ENCODE peak calls at places on chromosome 16, in six cellular contexts. M, H, P, C, L and V are unnamed samples. For H3K4me1 and H3K36me3, the result is how much of the 10 kb centered on the place peaks cover.

GRCh38 chr16:4261557-4262172 is 11.2 kb downstream of the TFAP4 start:
- DNase-seq in M (peak), H (peak), P (peak), C (no peak), L (peak), V (peak)

GRCh38 chr16:82033006-82033405 is 2.0 kb upstream of the HSD17B2 start:
- DNase-seq in M (no peak), H (no peak), P (no peak), C (peak), L (peak), V (peak)

GRCh38 chr16:11034005-11034404 is 89.6 kb downstream of the CLEC16A start:
- DNase-seq in M (peak), H (no peak), P (no peak), C (no peak), L (no peak), V (peak)

GRCh38 chr16:67936124-67936875 is at the start of gene PSMB10:
- DNase-seq in M (peak), H (peak), P (peak), C (peak), L (no peak), V (peak)

GRCh38 chr16:68259007-68259406 is 5.3 kb upstream of the SLC7A6 start:
- DNase-seq in M (no peak), H (no peak), P (no peak), C (no peak), L (no peak), V (no peak)

GRCh38 chr16:57284206-57284951 is at the start of gene PLLP:
- DNase-seq in M (peak), H (peak), P (peak), C (peak), L (peak), V (peak)

GRCh38 chr16:58000706-58001676 is at the start of gene USB1:
- DNase-seq in M (peak), H (peak), P (peak), C (peak), L (peak), V (peak)

GRCh38 chr16:72291121-72291520 is 119.2 kb upstream of the PMFBP1 start:
- DNase-seq in M (peak), H (no peak), P (peak), C (no peak), L (no peak), V (no peak)

GRCh38 chr16:71214771-71215381 is 15.6 kb downstream of the HYDIN start:
- DNase-seq in M (peak), H (peak), P (peak), C (no peak), L (no peak), V (no peak)

GRCh38 chr16:9159839-9160550 is 68.6 kb downstream of the HAPSTR1 start:
- DNase-seq in M (peak), H (peak), P (peak), C (no peak), L (peak), V (peak)

GRCh38 chr16:23124315-23124714 is 24.9 kb downstream of the USP31 start:
- DNase-seq in M (peak), H (peak), P (no peak), C (no peak), L (no peak), V (no peak)

GRCh38 chr16:20311548-20311947 is 15.8 kb downstream of the GP2 start:
- DNase-seq in M (no peak), H (no peak), P (no peak), C (no peak), L (no peak), V (no peak)

GRCh38 chr16:85936761-85937343 is 37.9 kb downstream of the IRF8 start:
- DNase-seq in M (no peak), H (no peak), P (no peak), C (no peak), L (no peak), V (peak)

GRCh38 chr16:73739049-73739769 is 557.4 kb upstream of the PSMD7 start:
- DNase-seq in M (no peak), H (no peak), P (no peak), C (no peak), L (no peak), V (no peak)

GRCh38 chr16:83145297-83145696 is 518.5 kb downstream of the CDH13 start:
- DNase-seq in M (no peak), H (no peak), P (no peak), C (no peak), L (no peak), V (no peak)

GRCh38 chr16:1010815-1011214 is 29.2 kb downstream of the SOX8 start:
- DNase-seq in M (no peak), H (no peak), P (no peak), C (no peak), L (no peak), V (no peak)

GRCh38 chr16:4651842-4652241 is 27.2 kb downstream of the MGRN1 start:
- DNase-seq in M (no peak), H (no peak), P (no peak), C (no peak), L (no peak), V (no peak)

GRCh38 chr16:20089246-20089965 is 15.7 kb upstream of the GPR139 start:
- DNase-seq in M (no peak), H (no peak), P (no peak), C (no peak), L (no peak), V (no peak)

GRCh38 chr16:56468800-56469199 is 17.4 kb downstream of the OGFOD1 start:
- DNase-seq in M (no peak), H (no peak), P (no peak), C (no peak), L (no peak), V (no peak)

GRCh38 chr16:11560701-11561439 is 25.8 kb downstream of the LITAF start:
- DNase-seq in M (no peak), H (peak), P (peak), C (peak), L (peak), V (no peak)

GRCh38 chr16:2595376-2596200 is 57.8 kb downstream of the PDPK1 start:
- DNase-seq in M (no peak), H (no peak), P (no peak), C (peak), L (no peak), V (no peak)
- H3K4me1 ChIP-seq in M (under half), H (under half), P (under half), C (under half), L (under half), V (under half)

GRCh38 chr16:70160388-70160787 is 13.2 kb upstream of the CLEC18C start:
- DNase-seq in M (no peak), H (no peak), P (no peak), C (peak), L (no peak), V (no peak)

GRCh38 chr16:70159355-70160348 is 13.9 kb upstream of the CLEC18C start:
- DNase-seq in M (no peak), H (peak), P (no peak), C (peak), L (no peak), V (no peak)

GRCh38 chr16:70161350-70161749 is 12.2 kb upstream of the CLEC18C start:
- DNase-seq in M (no peak), H (peak), P (no peak), C (peak), L (no peak), V (no peak)

GRCh38 chr16:70162041-70162451 is 11.5 kb upstream of the CLEC18C start:
- DNase-seq in M (peak), H (peak), P (no peak), C (peak), L (no peak), V (no peak)

GRCh38 chr16:70160821-70161220 is 12.8 kb upstream of the CLEC18C start:
- DNase-seq in M (no peak), H (no peak), P (no peak), C (peak), L (no peak), V (no peak)
- H3K36me3 ChIP-seq in M (under half), H (under half), P (under half), C (under half), L (under half), V (under half)

DNA sequence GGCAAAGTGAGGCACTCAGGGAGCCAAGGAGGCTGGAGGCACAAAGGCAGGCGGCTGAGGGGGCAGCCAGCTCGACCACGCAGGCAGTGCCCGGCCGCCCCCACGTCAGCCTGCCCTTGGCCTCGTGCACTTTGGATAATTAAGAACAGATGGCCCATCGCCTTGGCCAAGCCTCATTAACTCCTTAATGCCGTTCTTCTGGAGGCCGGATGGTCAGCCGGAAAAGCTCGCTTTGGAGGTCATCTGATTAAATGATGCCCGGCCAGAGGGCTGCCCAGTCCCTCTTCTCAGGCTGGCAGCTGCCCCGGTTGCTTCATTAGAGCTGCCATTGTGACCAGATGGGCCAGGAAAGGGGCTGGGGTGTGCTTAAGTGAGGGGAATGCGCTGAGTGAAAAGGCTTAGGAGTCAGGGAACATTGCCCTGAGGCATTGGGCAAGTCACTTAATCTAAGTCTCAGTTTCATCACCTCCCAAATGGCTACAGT is 364.0 kb downstream of the NPIPA8 start:
- DNase-seq in M (no peak), H (no peak), P (no peak), C (no peak), L (no peak), V (no peak)
- H3K4me3 ChIP-seq in M (no peak), H (no peak), P (no peak), C (no peak), L (no peak), V (no peak)

GRCh38 chr16:49839462-49839825 is 16.5 kb downstream of the ZNF423 start:
- DNase-seq in M (no peak), H (no peak), P (peak), C (no peak), L (no peak), V (no peak)
- H3K4me1 ChIP-seq in M (under half), H (under half), P (half or more), C (under half), L (under half), V (under half)